ENCODE peak calls at places on chromosomes 5 and 9, in eight cellular contexts. X, C, L, M, D, S, T and G are unnamed samples.

GRCh38 chr9:88076286-88077070 is 61.8 kb downstream of the SPATA31C2 start:
- DNase-seq in X (peak; percentile 80), C (peak; percentile 94), T (peak; percentile 83), S (peak; percentile 72), L (peak; percentile 88), M (peak; percentile 61), D (peak; percentile 91), G (no peak)

GRCh38 chr5:169050146-169050571 is 250.8 kb downstream of the SLIT3 start:
- DNase-seq in T (peak; percentile 81), S (peak; percentile 97), C (no peak), L (no peak), X (peak; percentile 71), M (no peak), D (no peak), G (no peak)

GRCh38 chr9:135167839-135168378 is 80.4 kb downstream of the OLFM1 start:
- DNase-seq in C (no peak), X (no peak), S (no peak), M (no peak), T (no peak), L (no peak), D (no peak), G (no peak)

GRCh38 chr5:51494821-51495220 is 111.6 kb downstream of the ISL1 start:
- DNase-seq in X (no peak), D (no peak), T (no peak), C (no peak), M (no peak), S (no peak), L (no peak), G (no peak)

GRCh38 chr5:65506961-65507360 is 25.2 kb upstream of the ADAMTS6 start:
- DNase-seq in X (no peak), C (no peak), S (no peak), M (no peak), D (no peak), L (peak; percentile 4), T (peak; percentile 77), G (no peak)

GRCh38 chr5:177492841-177493240 is 4.6 kb downstream of the PDLIM7 start:
- DNase-seq in L (no peak), C (no peak), D (no peak), S (no peak), X (no peak), T (no peak), M (no peak), G (no peak)

GRCh38 chr9:116549061-116549664 is 137.9 kb upstream of the TRIM32 start:
- DNase-seq in C (peak; percentile 62), X (peak; percentile 72), M (peak; percentile 53), S (peak; percentile 97), T (peak; percentile 99), D (peak; percentile 93), L (peak; percentile 96), G (no peak)

GRCh38 chr9:38130724-38131123 is 61.7 kb upstream of the SHB start:
- DNase-seq in T (no peak), X (no peak), M (no peak), L (no peak), D (no peak), S (no peak), C (no peak), G (no peak)

GRCh38 chr9:21559402-21560280 is 77.5 kb upstream of the IFNE start:
- DNase-seq in X (peak; percentile 51), S (peak; percentile 99), T (peak; percentile 88), L (peak; percentile 45), C (peak; percentile 25), M (no peak), D (peak; percentile 82), G (peak; percentile 17)

GRCh38 chr9:126160067-126160853 is 166.4 kb upstream of the MVB12B start:
- DNase-seq in C (no peak), S (no peak), M (no peak), X (no peak), D (no peak), T (no peak), L (no peak), G (no peak)

GRCh38 chr9:11142965-11143738 is 530.4 kb upstream of the PTPRD start:
- DNase-seq in M (no peak), D (no peak), T (no peak), L (no peak), X (no peak), C (no peak), S (no peak), G (no peak)

GRCh38 chr5:125245216-125245615 is 498.8 kb upstream of the ZNF608 start:
- DNase-seq in L (no peak), D (no peak), S (no peak), M (no peak), C (no peak), X (no peak), T (no peak), G (no peak)

GRCh38 chr5:31197183-31197582 is 3.7 kb downstream of the CDH6 start:
- DNase-seq in S (peak; percentile 43), D (no peak), T (peak; percentile 53), X (no peak), L (peak; percentile 9), C (no peak), M (no peak), G (no peak)

GRCh38 chr5:172266071-172266675 is 17.4 kb downstream of the UBTD2 start:
- DNase-seq in C (no peak), D (no peak), T (no peak), X (no peak), M (no peak), L (no peak), S (no peak), G (no peak)

GRCh38 chr9:36530224-36530623 is 42.5 kb upstream of the MELK start:
- DNase-seq in L (no peak), M (no peak), T (no peak), X (no peak), D (no peak), C (no peak), S (no peak), G (no peak)

GRCh38 chr5:116668361-116668760 is 93.7 kb upstream of the SEMA6A start:
- DNase-seq in C (no peak), L (peak; percentile 52), S (no peak), D (no peak), X (no peak), T (no peak), M (no peak), G (no peak)

GRCh38 chr9:124062172-124062571 is 50.6 kb downstream of the LHX2 start:
- DNase-seq in M (no peak), L (no peak), D (no peak), T (no peak), X (no peak), C (no peak), S (no peak), G (no peak)

GRCh38 chr5:78899922-78900362 is 85.2 kb downstream of the ARSB start:
- DNase-seq in C (peak; percentile 52), X (no peak), M (no peak), D (no peak), L (peak; percentile 61), T (peak; percentile 64), S (no peak), G (no peak)

GRCh38 chr5:96292582-96293247 is 140.3 kb downstream of the PCSK1 start:
- DNase-seq in S (no peak), M (no peak), T (no peak), D (no peak), C (no peak), X (no peak), L (no peak), G (no peak)

GRCh38 chr5:54425258-54425657 is 30.2 kb upstream of the HSPB3 start:
- DNase-seq in D (no peak), C (no peak), M (no peak), T (no peak), X (no peak), L (no peak), S (no peak), G (no peak)

GRCh38 chr5:115429345-115429940 is 115.1 kb downstream of the FEM1C start:
- DNase-seq in T (no peak), M (no peak), S (no peak), C (no peak), L (no peak), D (no peak), X (no peak), G (no peak)
- H3K9me3 ChIP-seq in T (no peaks in the 10 kb centered on the region), M (no peaks in the 10 kb centered on the region), S (no peaks in the 10 kb centered on the region), C (no peaks in the 10 kb centered on the region), L (no peaks in the 10 kb centered on the region), D (no peaks in the 10 kb centered on the region), X (no peaks in the 10 kb centered on the region), G (no peaks in the 10 kb centered on the region)

DNA sequence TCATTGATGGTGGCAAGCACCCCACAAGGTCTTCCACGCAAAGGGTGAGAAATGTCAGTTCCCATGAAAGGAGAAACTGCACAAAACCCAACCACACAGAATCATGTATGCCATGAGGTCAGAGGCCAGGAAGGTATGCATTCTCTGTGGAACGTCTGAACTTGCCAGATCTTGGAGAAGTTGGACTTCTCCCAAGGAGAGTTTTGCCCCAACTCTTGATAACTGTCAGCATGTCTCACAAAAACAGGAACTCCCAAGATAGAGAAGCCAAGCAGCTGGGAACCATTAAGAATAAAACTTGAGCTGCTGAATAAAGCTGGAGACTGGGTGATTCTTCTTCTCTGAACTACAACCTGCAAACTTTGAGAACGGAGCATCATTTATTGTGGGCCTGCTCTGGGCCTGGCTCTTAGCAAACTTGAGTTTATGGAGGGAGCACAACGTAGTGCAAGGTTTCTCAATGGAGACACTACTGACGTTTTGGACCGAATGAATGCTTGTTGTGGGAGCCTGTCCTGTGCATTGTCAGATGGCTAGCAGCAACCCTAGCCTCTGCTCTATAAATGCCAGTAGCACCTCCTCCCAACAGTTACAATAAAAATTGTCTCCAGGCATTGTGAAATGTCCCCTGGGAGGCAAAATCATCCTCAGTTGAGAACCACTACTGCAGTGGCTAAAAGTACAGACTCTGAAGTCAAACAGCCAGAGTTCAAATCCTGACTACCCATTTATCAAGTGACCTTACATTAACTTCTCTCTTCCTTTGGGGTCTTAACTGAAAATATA is 193.5 kb downstream of the ACTL7B start:
- DNase-seq in X (no peak), M (no peak), C (no peak), S (no peak), T (peak; percentile 44), D (no peak), L (no peak), G (no peak)
- H3K9me3 ChIP-seq in X (peaks cover 30% of the 10 kb centered on the region), M (peaks cover 26% of the 10 kb centered on the region), C (no peaks in the 10 kb centered on the region), S (peaks cover 16% of the 10 kb centered on the region), T (no peaks in the 10 kb centered on the region), D (peaks cover 3% of the 10 kb centered on the region), L (peaks cover 17% of the 10 kb centered on the region), G (no peaks in the 10 kb centered on the region)

GRCh38 chr9:138120511-138121437 is 243.2 kb downstream of the CACNA1B start:
- DNase-seq in L (no peak), C (no peak), X (no peak), T (no peak), D (peak; percentile 35), M (no peak), S (no peak), G (no peak)
- H3K9me3 ChIP-seq in L (no peaks in the 10 kb centered on the region), C (no peaks in the 10 kb centered on the region), X (no peaks in the 10 kb centered on the region), T (no peaks in the 10 kb centered on the region), D (no peaks in the 10 kb centered on the region), M (no peaks in the 10 kb centered on the region), S (no peaks in the 10 kb centered on the region), G (no peaks in the 10 kb centered on the region)

GRCh38 chr5:40124367-40124766 is 555.3 kb upstream of the PTGER4 start:
- DNase-seq in M (no peak), S (no peak), D (no peak), X (no peak), L (peak; percentile 4), C (no peak), T (no peak), G (no peak)

DNA sequence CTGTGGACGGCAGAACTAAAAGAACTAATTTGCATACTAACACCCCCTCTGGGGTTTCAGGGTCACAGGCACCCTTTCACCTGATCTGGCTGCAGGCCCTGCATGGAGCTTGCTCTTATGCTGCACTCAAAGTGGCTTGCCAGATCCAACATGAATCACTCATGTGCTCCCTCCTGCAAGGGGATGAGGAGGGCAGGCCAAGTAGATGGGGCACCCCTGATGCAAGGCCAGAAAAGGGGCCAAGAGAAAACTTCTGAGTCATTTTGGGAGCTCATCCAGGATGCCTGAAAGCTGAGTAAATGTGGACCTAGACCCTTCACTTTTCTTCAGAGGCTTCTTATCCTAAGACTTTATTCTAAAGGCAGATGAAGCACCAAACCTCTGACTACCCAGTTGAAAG is 558.5 kb upstream of the PTGER4 start:
- DNase-seq in S (peak; percentile 70), T (no peak), X (no peak), L (no peak), D (no peak), C (no peak), M (no peak), G (no peak)
- H3K9me3 ChIP-seq in S (peaks cover 30% of the 10 kb centered on the region), T (no peaks in the 10 kb centered on the region), X (peaks cover 13% of the 10 kb centered on the region), L (peaks cover 34% of the 10 kb centered on the region), D (peaks cover 11% of the 10 kb centered on the region), C (no peaks in the 10 kb centered on the region), M (peaks cover 47% of the 10 kb centered on the region), G (no peaks in the 10 kb centered on the region)